ENCODE peak calls at places on chromosomes 11 and 22, in four cellular contexts. Z, C, K and W are unnamed samples.
A peak's percentile ranks its signal among the peaks of the same experiment; 100 is the strongest.

GRCh38 chr11:12280838-12281565 is 96.4 kb upstream of the PARVA start:
- DNase-seq in Z (no peak), C (no peak), K (no peak), W (no peak)

GRCh38 chr11:60984616-60985015 is 13.1 kb downstream of the CD6 start:
- DNase-seq in Z (no peak), C (no peak), K (no peak), W (no peak)

GRCh38 chr11:57637626-57638004 is 12.1 kb downstream of the YPEL4 start:
- DNase-seq in Z (no peak), C (no peak), K (no peak), W (no peak)

GRCh38 chr11:125807909-125808308 is 20.0 kb downstream of the PATE3 start:
- DNase-seq in Z (no peak), C (no peak), K (no peak), W (no peak)

GRCh38 chr11:110519816-110520215 is 90.1 kb downstream of the FDX1 start:
- DNase-seq in Z (no peak), C (no peak), K (no peak), W (no peak)

GRCh38 chr11:35617687-35618496 is at the start of gene FJX1:
- DNase-seq in Z (peak; percentile 74), C (peak; percentile 31), K (peak; percentile 70), W (no peak)

GRCh38 chr11:126627376-126627775 is 271.9 kb downstream of the ST3GAL4 start:
- DNase-seq in Z (no peak), C (no peak), K (no peak), W (no peak)

GRCh38 chr22:45201678-45202332 is 38.1 kb downstream of the NUP50 start:
- DNase-seq in Z (peak; percentile 47), C (no peak), K (no peak), W (no peak)

GRCh38 chr11:86955674-86956522 is 703 bp upstream of the FZD4 start:
- DNase-seq in Z (peak; percentile 88), C (peak; percentile 95), K (peak; percentile 93), W (no peak)

GRCh38 chr11:72705442-72706365 is 31.5 kb upstream of the PDE2A start:
- DNase-seq in Z (no peak), C (no peak), K (no peak), W (no peak)